ENCODE peak calls at places on chromosomes 3 and 15, in seven cellular contexts. F is D341Med, M is LoVo, O is GM12891, G is Panc1, R is SJSA1, Z is Karpas-422. P is an unnamed sample.

GRCh38 chr15:100986158-100986896 is 67.2 kb downstream of the LRRK1 start:
- DNase-seq in M (peak), F (no peak), O (no peak), Z (no peak), R (no peak), G (no peak), P (no peak)

GRCh38 chr3:185934726-185935464 is 2.9 kb downstream of the TRA2B start:
- DNase-seq in M (no peak), Z (peak), G (no peak), O (no peak), R (no peak), F (no peak), P (no peak)

GRCh38 chr3:165786013-165786412 is 51.2 kb downstream of the BCHE start:
- DNase-seq in Z (no peak), F (no peak), R (no peak), M (no peak), G (no peak), O (no peak), P (no peak)

GRCh38 chr3:41167722-41168497 is 31.4 kb upstream of the CTNNB1 start:
- DNase-seq in F (no peak), Z (no peak), O (no peak), G (no peak), R (no peak), M (no peak), P (no peak)

GRCh38 chr3:21062724-21063436 is 688.1 kb downstream of the ZNF385D start:
- DNase-seq in M (no peak), O (no peak), F (no peak), Z (no peak), G (no peak), R (no peak), P (no peak)

GRCh38 chr15:80988148-80988796 is 1.3 kb downstream of the MESD start:
- DNase-seq in G (no peak), Z (no peak), F (no peak), R (no peak), O (no peak), M (no peak), P (no peak)

GRCh38 chr3:176219970-176220369 is 977.3 kb downstream of the TBL1XR1 start:
- DNase-seq in O (no peak), R (no peak), M (no peak), F (no peak), Z (no peak), G (no peak), P (no peak)

GRCh38 chr3:141795719-141796435 is 32.7 kb downstream of the GRK7 start:
- DNase-seq in R (no peak), O (no peak), Z (no peak), F (no peak), M (no peak), G (no peak), P (no peak)

GRCh38 chr3:69999191-70000027 is at the start of gene SAMMSON:
- DNase-seq in M (no peak), Z (no peak), O (no peak), R (peak), G (no peak), F (no peak), P (no peak)

GRCh38 chr3:2853627-2854026 is 256.5 kb downstream of the IL5RA start:
- DNase-seq in Z (peak), G (no peak), O (no peak), F (no peak), R (no peak), M (no peak), P (no peak)

GRCh38 chr3:16950282-16950681 is 65.5 kb downstream of the PLCL2 start:
- DNase-seq in O (no peak), M (no peak), G (no peak), F (no peak), Z (no peak), R (no peak), P (no peak)

GRCh38 chr3:126340943-126341754 is 16.1 kb downstream of the KLF15 start:
- DNase-seq in M (no peak), O (no peak), Z (no peak), G (no peak), R (no peak), F (no peak), P (no peak)

GRCh38 chr3:123930426-123930825 is 30.6 kb downstream of the CCDC14 start:
- DNase-seq in Z (no peak), G (no peak), M (no peak), R (no peak), O (no peak), F (no peak), P (no peak)

GRCh38 chr15:101795455-101795854 is 7.9 kb upstream of the OR4F6 start:
- DNase-seq in Z (no peak), M (no peak), F (no peak), O (no peak), G (no peak), R (no peak), P (peak)

GRCh38 chr3:62600033-62600432 is 226.7 kb upstream of the FEZF2 start:
- DNase-seq in F (peak), M (no peak), G (no peak), O (no peak), R (no peak), Z (no peak), P (no peak)

GRCh38 chr15:81293728-81294500 is 30.0 kb downstream of the STARD5 start:
- DNase-seq in F (no peak), M (no peak), Z (peak), G (no peak), O (peak), R (no peak), P (no peak)